ENCODE peak calls at places on chromosomes 11 and 22, in nine cellular contexts. A is endodermal cell; J is CD8-positive, alpha-beta memory T cell; U is heart left ventricle; F is AG09309; G is GM12878; V is adrenal gland; C is ovary; S is fibroblast of pulmonary artery. L is an unnamed sample.

GRCh38 chr11:114088836-114089235 is 29.3 kb downstream of the ZBTB16 start:
- DNase-seq in G (no peak), J (no peak), S (no peak), C (no peak), F (no peak), V (peak; percentile 27), U (no peak), A (no peak), L (no peak)

GRCh38 chr11:69312418-69313399 is 18.8 kb downstream of the MYEOV start:
- DNase-seq in A (no peak), S (peak; percentile 70), U (peak; percentile 75), F (no peak), C (no peak), V (no peak), J (no peak), G (no peak), L (no peak)

GRCh38 chr11:62710001-62710345 is 2.5 kb downstream of the GNG3 start:
- DNase-seq in U (no peak), F (no peak), S (peak; percentile 31), V (no peak), A (no peak), J (peak; percentile 12), G (no peak), C (no peak), L (no peak)

GRCh38 chr22:19431641-19432091 is at the start of gene HIRA:
- DNase-seq in F (no peak), G (no peak), C (peak; percentile 76), A (peak; percentile 93), U (peak; percentile 85), J (peak; percentile 77), V (peak; percentile 80), S (peak; percentile 76), L (no peak)

GRCh38 chr11:61777234-61778090 is 14.9 kb downstream of the TMEM258 start:
- DNase-seq in J (peak; percentile 73), G (no peak), U (peak; percentile 56), S (no peak), A (peak; percentile 84), V (peak; percentile 86), C (peak; percentile 87), F (no peak), L (no peak)

GRCh38 chr11:107025673-107026072 is 7.4 kb upstream of the GUCY1A2 start:
- DNase-seq in S (no peak), A (no peak), G (no peak), V (no peak), J (no peak), F (no peak), C (no peak), U (no peak), L (no peak)

GRCh38 chr22:50398698-50399648 is 55.8 kb downstream of the PPP6R2 start:
- DNase-seq in F (no peak), V (no peak), J (no peak), U (no peak), G (no peak), S (no peak), A (no peak), C (no peak), L (no peak)

GRCh38 chr22:47366026-47366767 is 603.7 kb downstream of the TBC1D22A start:
- DNase-seq in F (no peak), U (no peak), C (peak; percentile 2), G (no peak), J (no peak), V (peak; percentile 3), S (no peak), A (no peak), L (no peak)

GRCh38 chr11:27524155-27524554 is 17.6 kb upstream of the LIN7C start:
- DNase-seq in J (no peak), F (no peak), S (peak; percentile 40), G (no peak), C (no peak), U (no peak), A (peak; percentile 81), V (no peak), L (peak; percentile 38)

GRCh38 chr11:69122642-69123431 is 32.9 kb upstream of the SMIM38 start:
- DNase-seq in C (no peak), G (no peak), F (no peak), S (peak; percentile 62), A (peak; percentile 98), U (peak; percentile 63), J (no peak), V (peak; percentile 87), L (no peak)

GRCh38 chr11:47272706-47273105 is 2.8 kb downstream of the MADD start:
- DNase-seq in F (no peak), A (no peak), J (no peak), V (no peak), G (no peak), C (no peak), S (peak; percentile 51), U (no peak), L (no peak)

GRCh38 chr11:118532091-118532490 is 1.1 kb downstream of the TMEM25 start:
- DNase-seq in U (no peak), V (no peak), J (no peak), F (no peak), C (no peak), S (no peak), G (no peak), A (no peak), L (no peak)
- H3K4me3 ChIP-seq in U (no peak overlapping the region), V (no peak overlapping the region), J (no peak overlapping the region), F (no peak overlapping the region), C (no peak overlapping the region), S (no peak overlapping the region), G (no peak overlapping the region), A (peak overlapping the region; percentile 80), L (peak overlapping the region; percentile 76)

GRCh38 chr11:93734427-93735222 is 6.7 kb downstream of the TAF1D start:
- DNase-seq in C (no peak), J (no peak), F (no peak), G (no peak), V (no peak), S (no peak), A (no peak), U (no peak), L (no peak)

GRCh38 chr11:93736129-93736528 is 5.2 kb downstream of the TAF1D start:
- DNase-seq in J (no peak), V (no peak), G (no peak), C (no peak), S (peak; percentile 45), U (no peak), F (no peak), A (no peak), L (no peak)

GRCh38 chr11:93732237-93732892 is 8.9 kb downstream of the TAF1D start:
- DNase-seq in U (no peak), G (no peak), A (no peak), J (no peak), V (no peak), C (no peak), S (no peak), F (no peak), L (no peak)

GRCh38 chr11:93735627-93736026 is 5.7 kb downstream of the TAF1D start:
- DNase-seq in J (no peak), U (no peak), C (no peak), G (no peak), S (no peak), A (no peak), V (no peak), F (no peak), L (no peak)

DNA sequence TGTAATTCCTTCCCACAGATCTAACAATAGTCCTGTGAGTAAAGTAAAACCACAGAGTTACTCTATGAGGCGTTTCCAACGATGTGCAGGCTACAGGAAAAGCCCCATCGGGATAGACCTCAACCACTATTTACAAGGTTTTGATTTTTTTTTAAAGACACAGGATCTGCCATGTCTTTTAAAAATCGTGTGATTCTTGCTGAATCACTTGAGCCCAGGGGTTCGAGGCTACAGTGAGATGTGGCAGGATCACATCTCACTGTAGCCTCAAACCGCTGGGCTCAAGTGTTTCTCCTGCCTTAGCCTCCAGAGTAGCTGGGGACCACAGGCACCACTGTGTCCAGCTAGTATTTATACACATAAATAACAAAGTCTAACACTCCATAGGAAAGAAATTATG is 7.8 kb downstream of the TAF1D start:
- DNase-seq in J (no peak), G (no peak), C (no peak), V (no peak), F (no peak), S (no peak), A (no peak), U (no peak), L (no peak)
- H3K4me3 ChIP-seq in J (no peak overlapping the region), G (peak overlapping the region; percentile 12), C (no peak overlapping the region), V (no peak overlapping the region), F (no peak overlapping the region), S (no peak overlapping the region), A (peak overlapping the region; percentile 87), U (no peak overlapping the region), L (no peak overlapping the region)

DNA sequence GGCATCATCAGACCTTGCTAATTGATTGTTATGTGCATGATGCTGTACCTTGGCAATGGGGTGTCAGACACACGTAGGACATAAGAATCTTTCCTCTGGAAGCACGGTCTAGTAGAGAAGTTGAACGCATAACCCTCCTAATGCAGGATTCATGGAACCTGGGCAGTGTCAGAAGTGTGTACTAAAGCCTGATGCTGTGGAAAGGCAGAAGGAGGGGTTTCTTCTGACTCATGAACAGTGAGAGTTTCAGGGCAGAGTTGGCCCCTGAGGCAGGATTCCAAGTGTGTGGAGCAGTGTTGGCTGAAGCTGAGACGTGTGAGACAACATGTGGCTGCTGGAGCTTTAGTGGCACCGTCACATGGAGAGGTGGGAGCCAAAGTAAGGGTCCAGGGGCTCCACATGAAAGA is 3.5 kb downstream of the PANX1 start:
- DNase-seq in A (peak; percentile 34), F (no peak), S (peak; percentile 86), J (no peak), C (peak; percentile 56), G (no peak), U (no peak), V (no peak), L (no peak)
- H3K4me3 ChIP-seq in A (peak overlapping the region; percentile 94), F (no peak overlapping the region), S (peak overlapping the region; percentile 2), J (no peak overlapping the region), C (no peak overlapping the region), G (peak overlapping the region; percentile 86), U (no peak overlapping the region), V (no peak overlapping the region), L (no peak overlapping the region)

DNA sequence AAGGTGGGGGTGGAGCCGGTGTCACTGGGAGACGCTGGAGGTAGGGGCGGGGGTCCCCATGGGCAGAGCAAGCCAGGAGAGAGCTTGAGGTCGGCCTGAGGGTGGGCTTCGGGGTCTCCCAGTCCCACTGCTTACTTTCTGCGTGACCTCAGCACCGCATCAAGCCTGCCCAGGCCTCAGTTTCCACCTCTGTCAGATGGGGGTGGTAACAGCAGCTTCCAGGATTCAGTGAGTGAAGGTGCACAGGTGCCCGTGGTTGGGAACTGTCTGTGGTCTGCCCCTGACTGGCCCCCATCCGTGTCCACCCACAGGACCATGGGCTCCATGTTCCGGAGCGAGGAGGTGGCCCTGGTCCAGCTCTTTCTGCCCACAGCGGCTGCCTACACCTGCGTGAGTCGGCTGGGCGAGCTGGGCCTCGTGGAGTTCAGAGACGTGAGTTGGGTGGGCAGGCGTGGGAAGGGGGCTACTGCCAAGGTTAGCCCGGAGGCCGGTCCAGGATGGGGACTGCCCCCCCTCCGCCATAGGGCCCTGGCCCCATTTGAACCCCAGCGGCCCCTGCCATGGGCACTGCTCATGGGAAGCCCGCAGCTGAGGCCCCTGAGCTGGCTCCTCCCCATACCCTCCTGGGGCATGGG is 2.2 kb downstream of the TCIRG1 start:
- DNase-seq in A (no peak), S (no peak), F (no peak), C (peak; percentile 34), V (no peak), J (no peak), G (no peak), U (peak; percentile 24), L (no peak)
- H3K4me3 ChIP-seq in A (no peak overlapping the region), S (peak overlapping the region; percentile 73), F (peak overlapping the region; percentile 94), C (peak overlapping the region; percentile 72), V (peak overlapping the region; percentile 33), J (peak overlapping the region; percentile 71), G (peak overlapping the region; percentile 99), U (peak overlapping the region; percentile 52), L (peak overlapping the region; percentile 73)

L was measured in AG04449.